ENCODE peak calls at places on chromosome 4, in five cellular contexts. One of them, this sample, is unnamed.

GRCh38 chr4:146389561-146389960 is 132.2 kb downstream of the SLC10A7 start:
- DNase-seq in pons: no peak
- DNase-seq in stimulated activated CD8-positive, alpha-beta memory T cell treated with anti-CD3 and anti-CD28 coated beads, Interleukin-12 subunit alpha, Interleukin-12 subunit beta, amount 100 ng/mL, for 1 hour: no peak
- DNase-seq in AG20443: no peak
- DNase-seq in activated T-cell treated with anti-CD3 and anti-CD28 coated beads, Interleukin-2, amount 50 U/mL, for 72 hours: no peak
- DNase-seq in this sample: no peak

GRCh38 chr4:15149842-15150592 is 147.7 kb downstream of the CPEB2 start:
- DNase-seq in stimulated activated CD8-positive, alpha-beta memory T cell treated with anti-CD3 and anti-CD28 coated beads, Interleukin-12 subunit alpha, Interleukin-12 subunit beta, amount 100 ng/mL, for 1 hour: no peak
- DNase-seq in AG20443: peak
- DNase-seq in pons: peak
- DNase-seq in activated T-cell treated with anti-CD3 and anti-CD28 coated beads, Interleukin-2, amount 50 U/mL, for 72 hours: peak
- DNase-seq in this sample: peak

GRCh38 chr4:151227731-151228130 is 49.2 kb upstream of the PRSS48 start:
- DNase-seq in pons: peak
- DNase-seq in stimulated activated CD8-positive, alpha-beta memory T cell treated with anti-CD3 and anti-CD28 coated beads, Interleukin-12 subunit alpha, Interleukin-12 subunit beta, amount 100 ng/mL, for 1 hour: no peak
- DNase-seq in activated T-cell treated with anti-CD3 and anti-CD28 coated beads, Interleukin-2, amount 50 U/mL, for 72 hours: no peak
- DNase-seq in AG20443: peak
- DNase-seq in this sample: peak

GRCh38 chr4:128770807-128771206 is 38.7 kb upstream of the JADE1 start:
- DNase-seq in AG20443: no peak
- DNase-seq in pons: no peak
- DNase-seq in stimulated activated CD8-positive, alpha-beta memory T cell treated with anti-CD3 and anti-CD28 coated beads, Interleukin-12 subunit alpha, Interleukin-12 subunit beta, amount 100 ng/mL, for 1 hour: no peak
- DNase-seq in activated T-cell treated with anti-CD3 and anti-CD28 coated beads, Interleukin-2, amount 50 U/mL, for 72 hours: no peak
- DNase-seq in this sample: no peak

GRCh38 chr4:164613761-164614277 is 140.1 kb upstream of the SMIM31 start:
- DNase-seq in AG20443: no peak
- DNase-seq in activated T-cell treated with anti-CD3 and anti-CD28 coated beads, Interleukin-2, amount 50 U/mL, for 72 hours: no peak
- DNase-seq in pons: no peak
- DNase-seq in stimulated activated CD8-positive, alpha-beta memory T cell treated with anti-CD3 and anti-CD28 coated beads, Interleukin-12 subunit alpha, Interleukin-12 subunit beta, amount 100 ng/mL, for 1 hour: no peak
- DNase-seq in this sample: no peak

GRCh38 chr4:2925931-2926860 is 37.0 kb downstream of the NOP14 start:
- DNase-seq in AG20443: no peak
- DNase-seq in stimulated activated CD8-positive, alpha-beta memory T cell treated with anti-CD3 and anti-CD28 coated beads, Interleukin-12 subunit alpha, Interleukin-12 subunit beta, amount 100 ng/mL, for 1 hour: no peak
- DNase-seq in pons: no peak
- DNase-seq in activated T-cell treated with anti-CD3 and anti-CD28 coated beads, Interleukin-2, amount 50 U/mL, for 72 hours: no peak
- DNase-seq in this sample: no peak

GRCh38 chr4:112175840-112176239 is 30.6 kb downstream of the FAM241A start:
- DNase-seq in activated T-cell treated with anti-CD3 and anti-CD28 coated beads, Interleukin-2, amount 50 U/mL, for 72 hours: no peak
- DNase-seq in stimulated activated CD8-positive, alpha-beta memory T cell treated with anti-CD3 and anti-CD28 coated beads, Interleukin-12 subunit alpha, Interleukin-12 subunit beta, amount 100 ng/mL, for 1 hour: no peak
- DNase-seq in AG20443: no peak
- DNase-seq in pons: no peak
- DNase-seq in this sample: no peak

GRCh38 chr4:48194986-48195773 is 61.1 kb upstream of the TXK start:
- DNase-seq in pons: no peak
- DNase-seq in stimulated activated CD8-positive, alpha-beta memory T cell treated with anti-CD3 and anti-CD28 coated beads, Interleukin-12 subunit alpha, Interleukin-12 subunit beta, amount 100 ng/mL, for 1 hour: no peak
- DNase-seq in AG20443: no peak
- DNase-seq in activated T-cell treated with anti-CD3 and anti-CD28 coated beads, Interleukin-2, amount 50 U/mL, for 72 hours: no peak
- DNase-seq in this sample: no peak

GRCh38 chr4:77074961-77075855 is 581 bp downstream of the CCNI start:
- DNase-seq in pons: peak
- DNase-seq in activated T-cell treated with anti-CD3 and anti-CD28 coated beads, Interleukin-2, amount 50 U/mL, for 72 hours: peak
- DNase-seq in stimulated activated CD8-positive, alpha-beta memory T cell treated with anti-CD3 and anti-CD28 coated beads, Interleukin-12 subunit alpha, Interleukin-12 subunit beta, amount 100 ng/mL, for 1 hour: peak
- DNase-seq in AG20443: peak
- DNase-seq in this sample: peak

GRCh38 chr4:32025840-32026459 is 1305.8 kb downstream of the PCDH7 start:
- DNase-seq in AG20443: peak
- DNase-seq in stimulated activated CD8-positive, alpha-beta memory T cell treated with anti-CD3 and anti-CD28 coated beads, Interleukin-12 subunit alpha, Interleukin-12 subunit beta, amount 100 ng/mL, for 1 hour: no peak
- DNase-seq in pons: no peak
- DNase-seq in activated T-cell treated with anti-CD3 and anti-CD28 coated beads, Interleukin-2, amount 50 U/mL, for 72 hours: no peak
- DNase-seq in this sample: peak

GRCh38 chr4:181559637-181560036 is 683.6 kb upstream of the TENM3 start:
- DNase-seq in AG20443: no peak
- DNase-seq in pons: no peak
- DNase-seq in activated T-cell treated with anti-CD3 and anti-CD28 coated beads, Interleukin-2, amount 50 U/mL, for 72 hours: no peak
- DNase-seq in stimulated activated CD8-positive, alpha-beta memory T cell treated with anti-CD3 and anti-CD28 coated beads, Interleukin-12 subunit alpha, Interleukin-12 subunit beta, amount 100 ng/mL, for 1 hour: no peak
- DNase-seq in this sample: no peak